ENCODE peak calls at places on chromosomes 3 and 15, in five cellular contexts. I, S, U, J and B are unnamed samples.

GRCh38 chr15:41881550-41881924 is 12.3 kb downstream of the SPTBN5 start:
- DNase-seq in S (no peak), I (no peak), J (no peak), U (no peak), B (no peak)

GRCh38 chr3:52291508-52292181 is 4.0 kb downstream of the GLYCTK start:
- DNase-seq in I (no peak), J (peak), S (no peak), U (no peak), B (no peak)

GRCh38 chr15:92586383-92586910 is 69.1 kb downstream of the FAM174B start:
- DNase-seq in U (no peak), S (no peak), J (no peak), I (no peak), B (no peak)

GRCh38 chr3:148932976-148933375 is 58.4 kb upstream of the GYG1 start:
- DNase-seq in I (no peak), U (no peak), S (no peak), J (no peak), B (no peak)

GRCh38 chr3:16816048-16816780 is 68.5 kb upstream of the PLCL2 start:
- DNase-seq in I (no peak), S (no peak), U (no peak), J (no peak), B (no peak)

GRCh38 chr3:138417559-138417982 is 16.8 kb upstream of the ESYT3 start:
- DNase-seq in U (peak), J (peak), I (peak), S (peak), B (peak)

GRCh38 chr3:53841296-53841695 is 4.9 kb downstream of the CHDH start:
- DNase-seq in S (no peak), J (no peak), U (no peak), I (no peak), B (no peak)

GRCh38 chr3:80099559-80099958 is 331.8 kb upstream of the ROBO1 start:
- DNase-seq in I (no peak), U (no peak), S (no peak), J (no peak), B (no peak)

GRCh38 chr3:27219127-27219860 is 149.9 kb downstream of the NEK10 start:
- DNase-seq in S (no peak), U (peak), J (no peak), I (no peak), B (no peak)

GRCh38 chr3:172685331-172686214 is 25.3 kb downstream of the NCEH1 start:
- DNase-seq in J (no peak), U (no peak), I (no peak), S (no peak), B (no peak)

GRCh38 chr3:122392868-122393844 is 9.2 kb downstream of the FAM162A start:
- DNase-seq in U (peak), I (peak), J (no peak), S (peak), B (no peak)

GRCh38 chr3:61173685-61174084 is 77.6 kb downstream of the FHIT start:
- DNase-seq in I (no peak), U (peak), S (no peak), J (no peak), B (no peak)

GRCh38 chr15:33310481-33311311 is at the start of gene RYR3:
- DNase-seq in J (no peak), I (no peak), S (peak), U (no peak), B (no peak)

GRCh38 chr15:75930866-75931265 is 27.2 kb downstream of the FBXO22 start:
- DNase-seq in I (no peak), J (no peak), S (no peak), U (no peak), B (no peak)

GRCh38 chr3:183688869-183689268 is 8.7 kb upstream of the YEATS2 start:
- DNase-seq in I (no peak), J (no peak), U (no peak), S (peak), B (no peak)

GRCh38 chr3:55511895-55512585 is 24.9 kb upstream of the WNT5A start:
- DNase-seq in I (no peak), J (no peak), U (no peak), S (peak), B (no peak)

GRCh38 chr15:73753250-73754130 is at the start of gene INSYN1:
- DNase-seq in I (no peak), S (peak), U (no peak), J (no peak), B (peak)

GRCh38 chr3:119632829-119633228 is 27.6 kb downstream of the POPDC2 start:
- DNase-seq in U (no peak), J (no peak), I (no peak), S (no peak), B (no peak)

GRCh38 chr3:30677347-30677685 is 70.9 kb downstream of the TGFBR2 start:
- DNase-seq in S (no peak), J (no peak), I (no peak), U (no peak), B (no peak)

GRCh38 chr3:183930069-183930468 is 45.4 kb upstream of the PARL start:
- DNase-seq in S (no peak), J (no peak), I (peak), U (no peak), B (no peak)

GRCh38 chr3:107429330-107430181 is 52.3 kb downstream of the CCDC54 start:
- DNase-seq in J (peak), I (peak), S (peak), U (peak), B (peak)

GRCh38 chr3:132317229-132317948 is at the start of gene ACP3:
- DNase-seq in J (no peak), I (peak), S (peak), U (peak), B (peak)

GRCh38 chr3:23817508-23818223 is 11.9 kb downstream of the UBE2E1 start:
- DNase-seq in U (no peak), I (no peak), S (no peak), J (no peak), B (no peak)

GRCh38 chr3:190031887-190032752 is 88.6 kb downstream of the P3H2 start:
- DNase-seq in I (no peak), U (no peak), J (no peak), S (peak), B (peak)

GRCh38 chr3:17643691-17644090 is 98.7 kb downstream of the TBC1D5 start:
- DNase-seq in I (no peak), U (no peak), J (no peak), S (peak), B (peak)

GRCh38 chr15:92005154-92005553 is 151.6 kb downstream of the SLCO3A1 start:
- DNase-seq in J (no peak), S (no peak), I (no peak), U (no peak), B (no peak)

GRCh38 chr3:134253475-134254231 is 3.0 kb upstream of the RYK start:
- DNase-seq in S (no peak), U (no peak), J (no peak), I (no peak), B (no peak)

GRCh38 chr15:67828379-67828968 is 3.2 kb downstream of the SKOR1 start:
- DNase-seq in I (no peak), J (no peak), S (no peak), U (no peak), B (no peak)

GRCh38 chr3:72888546-72889309 is 882 bp downstream of the GXYLT2 start:
- DNase-seq in U (no peak), J (no peak), I (no peak), S (peak), B (no peak)

GRCh38 chr3:161212892-161213291 is 8.2 kb upstream of the NMD3 start:
- DNase-seq in I (no peak), J (no peak), S (no peak), U (no peak), B (peak)

GRCh38 chr3:59247402-59247841 is 197.6 kb upstream of the CFAP20DC start:
- DNase-seq in I (no peak), J (no peak), U (peak), S (peak), B (peak)

GRCh38 chr3:29525254-29525881 is 244.5 kb downstream of the RBMS3 start:
- DNase-seq in S (peak), J (no peak), I (peak), U (no peak), B (no peak)

GRCh38 chr15:70741677-70742293 is 21.6 kb downstream of the UACA start:
- DNase-seq in U (no peak), J (no peak), S (peak), I (peak), B (peak)

GRCh38 chr15:93566777-93567176 is 477.8 kb upstream of the RGMA start:
- DNase-seq in J (no peak), I (peak), U (no peak), S (no peak), B (no peak)

GRCh38 chr15:49831206-49831965 is 210.5 kb downstream of the DTWD1 start:
- DNase-seq in S (peak), J (no peak), I (no peak), U (peak), B (peak)

GRCh38 chr3:134693804-134694203 is 43.0 kb upstream of the KY start:
- DNase-seq in S (no peak), U (no peak), J (no peak), I (no peak), B (no peak)

GRCh38 chr3:11724615-11725339 is 81.1 kb upstream of the VGLL4 start:
- DNase-seq in S (no peak), I (no peak), U (no peak), J (no peak), B (no peak)